ENCODE peak calls at places on chromosomes 1 and 21, in ten cellular contexts. S is uterus, B is AG04450, M is prostate gland, O is adrenal gland, U is transverse colon, Y is hepatocyte, F is thoracic aorta, I is tibial nerve, N is right lobe of liver. V is an unnamed sample.

GRCh38 chr1:70372426-70372825 is 17.9 kb upstream of the ANKRD13C start:
- DNase-seq in U (no peak), M (no peak), F (no peak), N (no peak), B (no peak), O (no peak), S (no peak), Y (no peak), I (no peak), V (no peak)

GRCh38 chr1:27388337-27389005 is 4.0 kb upstream of the GPR3 start:
- DNase-seq in N (peak), U (peak), I (peak), M (peak), S (peak), F (no peak), B (no peak), Y (peak), O (peak), V (peak)

GRCh38 chr21:36545776-36546511 is 66.0 kb upstream of the CLDN14 start:
- DNase-seq in N (peak), M (no peak), U (no peak), S (no peak), I (no peak), B (no peak), Y (no peak), F (no peak), O (peak), V (peak)

GRCh38 chr1:224782601-224783000 is 146.9 kb upstream of the DNAH14 start:
- DNase-seq in N (no peak), M (no peak), S (no peak), U (no peak), I (no peak), Y (no peak), O (no peak), B (no peak), F (no peak), V (no peak)

GRCh38 chr21:36579898-36580297 is 100.0 kb upstream of the CLDN14 start:
- DNase-seq in B (no peak), Y (no peak), O (no peak), S (no peak), F (no peak), I (no peak), N (no peak), U (no peak), M (no peak), V (no peak)

GRCh38 chr1:101147381-101147780 is 89.4 kb upstream of the S1PR1 start:
- DNase-seq in I (no peak), B (no peak), M (no peak), N (no peak), S (no peak), F (no peak), U (no peak), O (no peak), Y (no peak), V (no peak)

GRCh38 chr1:97827887-97828286 is 92.9 kb downstream of the DPYD start:
- DNase-seq in N (no peak), M (no peak), I (no peak), B (no peak), O (no peak), S (no peak), F (no peak), U (no peak), Y (no peak), V (no peak)

GRCh38 chr21:42737969-42738590 is 84.7 kb downstream of the PDE9A start:
- DNase-seq in U (peak), B (no peak), M (no peak), O (peak), N (peak), I (no peak), Y (peak), F (no peak), S (peak), V (peak)

GRCh38 chr1:169679692-169680091 is 31.7 kb downstream of the SELL start:
- DNase-seq in N (no peak), Y (no peak), S (no peak), B (no peak), O (no peak), M (no peak), I (no peak), F (no peak), U (no peak), V (no peak)

GRCh38 chr1:107879927-107880326 is 85.1 kb downstream of the VAV3 start:
- DNase-seq in S (no peak), B (no peak), O (no peak), Y (no peak), F (no peak), U (no peak), M (no peak), I (no peak), N (no peak), V (no peak)

GRCh38 chr1:112026018-112026417 is 36.5 kb upstream of the KCND3 start:
- DNase-seq in S (no peak), M (no peak), O (peak), Y (no peak), I (no peak), N (no peak), F (no peak), B (no peak), U (no peak), V (no peak)

GRCh38 chr1:78854556-78854955 is 152.0 kb downstream of the ADGRL4 start:
- DNase-seq in U (no peak), I (no peak), F (no peak), Y (no peak), O (no peak), B (no peak), S (no peak), M (no peak), N (no peak), V (no peak)

GRCh38 chr1:185853739-185854138 is 119.5 kb downstream of the HMCN1 start:
- DNase-seq in S (no peak), Y (no peak), O (no peak), U (no peak), F (no peak), I (no peak), N (no peak), M (no peak), B (peak), V (peak)

GRCh38 chr1:192604979-192605620 is 29.5 kb downstream of the RGS1 start:
- DNase-seq in U (no peak), F (no peak), O (no peak), N (no peak), M (no peak), S (no peak), B (no peak), I (no peak), Y (no peak), V (peak)

GRCh38 chr1:3903141-3904005 is 3.3 kb upstream of the C1orf174 start:
- DNase-seq in N (peak), U (peak), S (no peak), O (no peak), I (no peak), B (no peak), F (no peak), Y (no peak), M (no peak), V (no peak)

GRCh38 chr21:15774590-15774989 is 44.8 kb downstream of the USP25 start:
- DNase-seq in Y (no peak), U (no peak), B (no peak), F (no peak), N (no peak), S (no peak), O (no peak), I (no peak), M (no peak), V (peak)

GRCh38 chr1:245544236-245544635 is 389.5 kb downstream of the KIF26B start:
- DNase-seq in I (no peak), F (no peak), U (no peak), Y (no peak), N (no peak), M (no peak), O (no peak), B (no peak), S (no peak), V (no peak)

GRCh38 chr1:203911806-203912205 is 50.4 kb downstream of the SNRPE start:
- DNase-seq in M (no peak), I (no peak), O (no peak), Y (no peak), N (no peak), U (no peak), F (no peak), B (no peak), S (no peak), V (peak)

GRCh38 chr1:155022927-155023236 is 10.7 kb downstream of the DCST2 start:
- DNase-seq in O (peak), U (peak), Y (no peak), S (no peak), B (no peak), F (no peak), M (no peak), I (no peak), N (no peak), V (no peak)

GRCh38 chr1:74485622-74486021 is 26.8 kb downstream of the LRRC53 start:
- DNase-seq in F (no peak), M (no peak), Y (no peak), U (no peak), O (no peak), S (no peak), N (no peak), B (no peak), I (no peak), V (no peak)

GRCh38 chr1:229381234-229381633 is 38.4 kb upstream of the CCSAP start:
- DNase-seq in F (no peak), S (no peak), M (no peak), U (no peak), B (no peak), O (no peak), N (no peak), Y (no peak), I (no peak), V (no peak)

GRCh38 chr1:51317798-51318197 is 12.6 kb downstream of the TTC39A start:
- DNase-seq in O (no peak), S (no peak), M (no peak), Y (no peak), I (no peak), U (no peak), F (no peak), B (no peak), N (no peak), V (no peak)

DNA sequence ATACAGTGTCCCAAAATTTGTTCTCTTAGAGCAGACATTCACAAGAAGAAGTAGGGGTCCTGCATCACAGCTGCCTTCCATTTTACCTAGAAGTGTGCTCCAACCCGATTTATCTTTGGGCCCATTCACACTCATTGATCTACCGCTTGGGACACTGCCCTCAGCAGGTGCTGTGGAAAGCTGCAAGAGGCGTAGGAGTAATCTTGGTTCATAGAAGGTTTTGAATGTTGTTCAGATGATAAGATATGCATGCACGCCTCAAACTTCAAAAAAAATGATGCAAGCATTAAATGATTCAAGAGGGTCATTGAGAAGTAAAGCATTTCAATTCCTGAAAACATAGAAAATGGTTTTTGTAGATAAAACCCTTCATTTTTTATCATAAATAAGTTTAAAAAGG is 18.6 kb upstream of the C1orf105 start:
- DNase-seq in Y (no peak), F (no peak), S (no peak), U (no peak), N (no peak), O (no peak), I (no peak), B (no peak), M (no peak), V (no peak)
- TF ChIP-seq CTCF in Y (peak), F (no peak), S (no peak), U (peak), N (no peak), O (no peak), I (no peak), B (no peak), M (no peak), V (peak)

GRCh38 chr1:208170252-208170651 is 73.9 kb downstream of the PLXNA2 start:
- DNase-seq in B (no peak), N (peak), O (no peak), I (no peak), S (no peak), U (no peak), Y (no peak), F (no peak), M (no peak), V (no peak)
- H3K4me3 ChIP-seq in B (no peak), N (no peak), O (no peak), I (no peak), S (no peak), U (no peak), Y (no peak), F (no peak), M (no peak), V (no peak)

GRCh38 chr1:210915890-210916507 is 217.9 kb downstream of the KCNH1 start:
- DNase-seq in I (no peak), U (no peak), N (no peak), M (no peak), B (no peak), F (no peak), Y (no peak), S (no peak), O (no peak), V (peak)
- TF ChIP-seq CTCF in I (no peak), U (no peak), N (no peak), M (no peak), B (no peak), F (no peak), Y (no peak), S (no peak), O (no peak), V (no peak)

DNA sequence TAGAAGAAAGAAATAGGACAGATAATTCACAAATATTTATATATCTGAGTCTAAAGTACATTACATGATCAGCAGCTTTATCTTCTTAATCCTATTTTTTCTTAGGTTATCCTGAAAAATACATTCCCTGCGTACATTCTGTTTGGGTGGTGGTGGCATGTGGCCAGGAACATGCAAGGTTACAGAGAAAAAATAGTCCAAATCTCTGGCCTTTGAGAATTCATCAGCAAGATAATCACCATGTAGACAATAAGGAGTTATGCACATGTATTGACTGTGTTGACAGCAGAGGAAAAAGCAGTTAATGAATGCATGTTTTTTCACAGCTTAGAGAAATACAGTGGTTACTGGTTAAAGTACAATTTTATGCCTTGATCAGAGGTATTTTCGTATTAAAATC is 49.0 kb downstream of the ABCA4 start:
- DNase-seq in M (no peak), I (no peak), O (no peak), S (no peak), U (no peak), N (no peak), F (no peak), Y (no peak), B (no peak), V (peak)
- H3K4me3 ChIP-seq in M (no peak), I (no peak), O (no peak), S (no peak), U (no peak), N (no peak), F (no peak), Y (no peak), B (no peak), V (no peak)

GRCh38 chr1:166839600-166840308 is 479 bp downstream of the POGK start:
- DNase-seq in U (peak), Y (peak), M (peak), N (peak), O (peak), F (no peak), S (peak), I (no peak), B (no peak), V (peak)
- TF ChIP-seq CTCF in U (peak), Y (peak), M (no peak), N (peak), O (no peak), F (no peak), S (no peak), I (no peak), B (peak), V (peak)

DNA sequence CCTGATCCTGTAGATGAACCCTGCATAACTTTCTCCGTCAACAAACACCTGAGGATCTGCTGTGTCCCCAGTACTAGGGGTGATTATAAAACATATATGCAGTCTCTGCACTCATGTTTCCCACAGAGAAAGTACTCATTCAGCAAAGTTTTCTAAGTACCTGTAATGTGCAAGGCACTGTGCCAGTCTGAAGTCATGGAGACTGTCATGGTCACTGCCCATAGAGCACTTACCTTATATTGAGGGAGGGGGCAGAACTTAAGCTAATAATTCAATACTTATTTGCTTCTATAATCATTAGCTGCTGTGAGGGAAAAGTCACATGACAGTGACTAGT is 41.2 kb downstream of the MAP3K21 start:
- DNase-seq in I (no peak), M (no peak), N (no peak), O (no peak), B (no peak), U (no peak), Y (no peak), F (no peak), S (no peak), V (no peak)
- H3K4me3 ChIP-seq in I (no peak), M (no peak), N (no peak), O (no peak), B (no peak), U (no peak), Y (no peak), F (no peak), S (no peak), V (no peak)

V was measured in cardiac fibroblast.